ENCODE peak calls at places on chromosomes 1 and 21, in four cellular contexts. W is astrocyte of the spinal cord, U is transverse colon, J is OCI-LY7. T is an unnamed sample.

GRCh38 chr1:3727042-3727824 is 25.0 kb upstream of the CCDC27 start:
- DNase-seq in W (no peak), J (peak; percentile 40), U (no peak), T (peak; percentile 81)

GRCh38 chr1:25232866-25233784 is 823 bp upstream of the SYF2 start:
- DNase-seq in W (peak; percentile 84), U (peak; percentile 90), J (peak; percentile 87), T (peak; percentile 79)

GRCh38 chr21:26169061-26169610 is 1.4 kb downstream of the APP start:
- DNase-seq in J (no peak), W (peak; percentile 79), U (peak; percentile 49), T (peak; percentile 67)

GRCh38 chr1:5329068-5329739 is 663.0 kb downstream of the NPHP4 start:
- DNase-seq in U (no peak), J (peak; percentile 57), W (no peak), T (no peak)

GRCh38 chr1:9728451-9729295 is 77.1 kb downstream of the PIK3CD start:
- DNase-seq in W (no peak), U (no peak), J (no peak), T (no peak)

GRCh38 chr1:202685671-202686070 is 24.6 kb downstream of the SYT2 start:
- DNase-seq in U (no peak), J (no peak), W (no peak), T (no peak)

GRCh38 chr1:207088161-207088560 is 499 bp upstream of the C4BPB start:
- DNase-seq in W (no peak), U (no peak), J (no peak), T (no peak)

GRCh38 chr1:9493326-9493725 is 45.9 kb upstream of the SLC25A33 start:
- DNase-seq in U (no peak), W (no peak), J (no peak), T (no peak)

GRCh38 chr1:7679873-7680790 is 91.0 kb upstream of the VAMP3 start:
- DNase-seq in J (no peak), U (peak; percentile 58), W (peak; percentile 29), T (peak; percentile 70)

GRCh38 chr1:149846600-149847466 is 52.5 kb upstream of the BOLA1 start:
- DNase-seq in W (no peak), U (no peak), J (peak; percentile 16), T (no peak)

DNA sequence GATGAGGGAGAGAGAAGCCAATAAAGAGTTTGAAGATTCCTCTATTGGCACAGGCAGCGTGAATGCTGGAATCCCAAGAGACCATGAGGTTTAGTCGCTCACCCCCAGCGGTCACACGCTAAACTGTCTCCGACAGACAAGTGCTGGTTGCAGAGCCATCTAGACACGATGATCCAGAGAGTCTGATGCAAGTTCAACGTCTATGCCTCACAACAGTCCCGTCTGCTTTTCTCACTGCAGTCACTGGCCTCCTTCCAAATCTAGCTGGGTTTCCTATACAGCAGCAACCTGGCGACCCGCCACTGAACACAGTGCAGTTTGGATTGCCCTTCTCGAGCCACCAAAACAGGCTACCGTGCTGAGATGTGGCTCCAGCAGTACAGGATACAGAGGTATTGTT is 98.6 kb upstream of the KRTAP19-8 start:
- DNase-seq in W (peak; percentile 74), J (no peak), U (no peak), T (peak; percentile 19)
- TF ChIP-seq CTCF in W (no peak), J (no peak), U (no peak), T (no peak)

GRCh38 chr1:169108897-169109560 is 2.5 kb downstream of the ATP1B1 start:
- DNase-seq in W (no peak), J (peak; percentile 77), U (peak; percentile 66), T (peak; percentile 64)
- TF ChIP-seq CTCF in W (peak; percentile 28), J (peak; percentile 79), U (peak; percentile 27), T (peak; percentile 32)

GRCh38 chr21:16407403-16408279 is 677.9 kb downstream of the USP25 start:
- DNase-seq in J (no peak), U (no peak), W (peak; percentile 23), T (no peak)
- TF ChIP-seq CTCF in J (no peak), U (no peak), W (no peak), T (no peak)

GRCh38 chr1:12276225-12276624 is 46.4 kb downstream of the VPS13D start:
- DNase-seq in U (no peak), W (peak; percentile 48), J (no peak), T (no peak)
- TF ChIP-seq CTCF in U (peak; percentile 32), W (peak; percentile 62), J (no peak), T (no peak)

GRCh38 chr1:111516008-111516535 is 12.6 kb upstream of the ADORA3 start:
- DNase-seq in U (peak; percentile 37), W (peak; percentile 51), J (peak; percentile 55), T (peak; percentile 68)
- TF ChIP-seq CTCF in U (no peak), W (peak; percentile 29), J (peak; percentile 68), T (peak; percentile 21)